ENCODE peak calls at places on chromosomes 4 and X, in ten cellular contexts. X is psoas muscle; R is AG04450; P is heart right ventricle; W is mucosa of descending colon; H is glutamatergic neuron; N is GM13977; S is dorsolateral prefrontal cortex; B is tibial artery; V is activated CD8-positive, alpha-beta T cell treated with anti-CD3 and anti-CD28 coated beads for 36 hours. T is an unnamed sample.

GRCh38 chr4:7725951-7726350 is 213.7 kb downstream of the AFAP1 start:
- DNase-seq in R (no peak), S (peak), N (no peak), X (no peak), P (peak), B (no peak), H (no peak), V (no peak), W (no peak), T (no peak)

GRCh38 chr4:76723373-76723772 is 174.6 kb downstream of the SOWAHB start:
- DNase-seq in X (no peak), N (no peak), B (no peak), W (no peak), R (no peak), P (no peak), S (no peak), H (no peak), V (no peak), T (no peak)

GRCh38 chr4:76301068-76301774 is 5.3 kb upstream of the STBD1 start:
- DNase-seq in P (no peak), N (peak), S (no peak), B (no peak), H (no peak), V (peak), R (peak), X (peak), W (no peak), T (peak)

GRCh38 chr4:185817403-185817818 is 5.4 kb upstream of the SORBS2 start:
- DNase-seq in R (no peak), N (no peak), P (peak), X (no peak), B (no peak), S (no peak), V (no peak), W (no peak), H (no peak), T (no peak)

GRCh38 chrX:26952213-26952612 is 510.9 kb downstream of the PPP4R3C start:
- DNase-seq in X (no peak), P (no peak), B (no peak), H (no peak), S (no peak), W (no peak), R (no peak), V (no peak), N (no peak), T (no peak)

GRCh38 chrX:133068461-133068860 is 28.4 kb downstream of the USP26 start:
- DNase-seq in N (no peak), W (no peak), S (no peak), P (no peak), B (no peak), X (no peak), V (no peak), R (no peak), H (no peak), T (no peak)

GRCh38 chr4:66640216-66640615 is 905.1 kb downstream of the CENPC start:
- DNase-seq in P (no peak), R (no peak), V (no peak), B (no peak), S (no peak), X (no peak), N (no peak), W (no peak), H (no peak), T (no peak)

GRCh38 chr4:94615431-94615830 is 142.3 kb upstream of the BMPR1B start:
- DNase-seq in N (no peak), H (no peak), P (no peak), X (no peak), W (no peak), S (no peak), V (no peak), B (no peak), R (no peak), T (no peak)

GRCh38 chrX:94937491-94937890 is 1263.5 kb downstream of the FAM133A start:
- DNase-seq in P (no peak), X (no peak), S (no peak), H (no peak), V (no peak), B (no peak), W (no peak), R (no peak), N (no peak), T (no peak)

GRCh38 chr4:80295331-80295730 is 28.9 kb downstream of the FGF5 start:
- DNase-seq in W (no peak), X (no peak), R (no peak), V (no peak), H (no peak), B (no peak), N (no peak), S (no peak), P (no peak), T (no peak)

GRCh38 chrX:123993326-123993725 is 31.8 kb downstream of the STAG2 start:
- DNase-seq in S (no peak), X (no peak), H (no peak), N (no peak), R (peak), W (no peak), V (no peak), B (no peak), P (no peak), T (no peak)

GRCh38 chr4:25060179-25060578 is 29.4 kb upstream of the LGI2 start:
- DNase-seq in R (no peak), P (no peak), N (no peak), V (no peak), X (no peak), B (no peak), W (no peak), S (no peak), H (no peak), T (no peak)

GRCh38 chr4:336099-336892 is 1.3 kb upstream of the ZNF141 start:
- DNase-seq in R (no peak), V (peak), B (peak), P (peak), N (peak), S (no peak), W (peak), H (peak), X (peak), T (peak)

GRCh38 chr4:52861879-52862604 is at the start of gene RASL11B:
- DNase-seq in H (peak), B (peak), P (peak), X (peak), W (peak), V (peak), R (no peak), S (peak), N (peak), T (peak)

GRCh38 chrX:149950681-149951080 is 12.4 kb upstream of the EOLA2 start:
- DNase-seq in B (no peak), W (no peak), P (no peak), R (peak), V (peak), N (peak), S (no peak), H (no peak), X (no peak), T (peak)
- TF ChIP-seq CTCF in B (peak), W (no peak), P (peak), R (peak), V (peak), N (peak), S (peak), H (peak), X (peak), T (peak)

DNA sequence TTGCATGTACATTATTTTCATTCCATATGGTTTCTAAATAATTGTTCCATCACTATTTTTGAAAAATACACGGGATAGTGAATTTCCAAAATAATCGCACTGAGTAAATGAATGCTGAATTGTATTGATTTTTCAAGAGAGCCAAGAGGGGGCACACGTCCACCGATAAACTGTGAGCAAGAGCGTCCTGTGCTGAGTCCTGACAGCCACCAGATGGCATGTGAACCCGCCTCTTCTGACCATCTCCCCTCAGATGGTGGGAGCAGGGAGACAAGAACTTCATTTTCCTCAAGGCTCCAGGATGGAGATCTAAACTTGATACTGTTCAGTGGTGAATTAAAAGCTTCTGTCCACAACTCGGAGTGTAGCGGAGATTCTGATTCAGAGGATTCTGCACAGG is 30.6 kb upstream of the IL9R start:
- DNase-seq in X (no peak), W (no peak), H (peak), P (no peak), R (no peak), V (peak), S (no peak), B (no peak), N (peak), T (peak)
- TF ChIP-seq CTCF in X (no peak), W (no peak), H (no peak), P (peak), R (peak), V (peak), S (peak), B (no peak), N (peak), T (peak)

DNA sequence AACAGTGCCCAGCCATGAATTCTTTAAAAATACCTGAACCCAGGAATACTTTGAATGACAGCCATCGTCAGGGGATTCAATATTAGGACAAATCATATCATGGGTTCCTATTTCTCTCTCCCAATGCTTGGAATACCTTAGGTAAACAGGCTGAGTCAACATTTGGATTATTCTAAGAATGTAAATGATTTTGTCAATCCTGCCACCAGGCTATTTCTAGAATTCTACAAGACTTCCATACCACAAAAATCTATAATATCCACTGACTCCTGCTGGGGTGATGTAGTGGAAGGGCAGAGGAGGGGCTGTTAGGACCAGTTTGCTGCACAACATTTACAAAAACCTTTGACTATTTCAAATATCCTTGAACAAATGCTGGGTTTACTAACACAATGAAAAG is 65.2 kb downstream of the IGFBP7 start:
- DNase-seq in X (no peak), S (no peak), H (no peak), R (no peak), B (no peak), N (no peak), V (no peak), P (no peak), W (no peak), T (no peak)
- TF ChIP-seq CTCF in X (no peak), S (no peak), H (no peak), R (peak), B (no peak), N (no peak), V (no peak), P (no peak), W (no peak), T (no peak)

DNA sequence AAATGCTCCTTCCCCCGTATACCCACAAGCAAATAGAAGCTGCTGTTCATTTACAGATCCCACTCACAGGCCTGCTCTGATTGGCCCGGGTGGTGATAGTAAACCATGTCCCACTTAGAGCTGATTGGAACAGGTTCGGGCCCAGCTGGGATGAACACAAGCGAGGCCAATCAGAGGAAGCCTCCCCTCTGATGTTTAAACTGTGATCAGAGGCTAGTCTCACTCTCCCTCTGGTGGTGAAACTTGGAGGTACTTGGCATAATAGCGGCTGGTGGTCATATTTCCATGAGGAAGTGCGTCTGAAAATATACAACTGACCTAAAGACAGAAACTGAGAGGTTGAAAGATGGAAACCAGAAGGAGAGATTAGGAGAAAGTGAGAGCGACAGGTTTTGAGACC is 51.5 kb upstream of the TRPC3 start:
- DNase-seq in B (no peak), S (no peak), P (no peak), H (peak), R (no peak), V (peak), W (no peak), N (peak), X (peak), T (peak)
- TF ChIP-seq CTCF in B (no peak), S (no peak), P (peak), H (peak), R (peak), V (peak), W (peak), N (peak), X (no peak), T (no peak)

DNA sequence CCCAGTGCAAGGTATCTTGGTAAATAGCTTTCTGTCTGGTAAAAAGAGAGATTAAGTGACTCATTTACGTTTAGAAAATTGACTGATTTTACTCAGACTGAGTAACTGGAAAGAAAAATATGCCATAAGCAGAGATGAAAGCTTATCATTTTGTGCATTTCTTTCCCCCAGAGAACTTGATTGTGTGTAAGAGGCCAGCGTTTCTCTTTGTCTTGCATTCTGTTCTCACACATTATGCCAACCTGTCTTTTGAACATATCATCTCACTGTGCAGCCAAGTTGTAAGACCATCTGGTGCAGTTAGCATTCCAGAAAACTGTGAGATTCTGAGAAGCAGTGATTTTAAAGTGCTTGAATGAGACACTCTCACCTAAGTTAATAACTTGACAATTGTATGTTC is 651.3 kb downstream of the TECRL start:
- DNase-seq in V (no peak), X (no peak), H (no peak), S (no peak), P (no peak), R (no peak), W (no peak), N (no peak), B (no peak), T (no peak)
- TF ChIP-seq CTCF in V (no peak), X (no peak), H (no peak), S (no peak), P (no peak), R (no peak), W (no peak), N (no peak), B (no peak), T (no peak)

GRCh38 chr4:44578954-44579353 is 72.5 kb downstream of the YIPF7 start:
- DNase-seq in S (no peak), R (no peak), V (no peak), H (no peak), W (no peak), B (no peak), P (no peak), X (no peak), N (no peak), T (no peak)

GRCh38 chr4:44580231-44580630 is 71.2 kb downstream of the YIPF7 start:
- DNase-seq in S (no peak), X (no peak), H (no peak), P (no peak), V (no peak), N (no peak), W (no peak), R (no peak), B (no peak), T (no peak)

DNA sequence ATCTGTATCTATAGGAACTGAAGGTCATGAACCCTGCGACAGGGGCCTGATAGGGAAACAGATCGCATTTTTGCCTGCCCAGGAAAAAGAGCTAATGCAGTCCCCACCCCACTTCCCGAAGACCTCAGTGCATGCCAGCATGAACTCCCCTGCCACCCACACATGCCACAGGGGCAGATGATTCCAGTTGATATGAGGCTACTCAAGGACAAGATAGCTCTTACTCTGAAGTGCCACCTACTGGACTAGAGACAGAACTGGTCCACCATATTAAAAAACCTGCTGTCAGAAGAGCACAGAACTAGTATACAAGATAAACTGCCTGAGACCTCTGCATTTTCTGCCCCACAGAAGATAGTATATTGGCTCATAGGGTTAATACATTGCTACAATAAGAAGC is 68.0 kb downstream of the YIPF7 start:
- DNase-seq in R (no peak), B (no peak), S (no peak), W (no peak), P (no peak), V (no peak), X (no peak), H (no peak), N (peak), T (peak)
- TF ChIP-seq CTCF in R (no peak), B (no peak), S (no peak), W (no peak), P (no peak), V (no peak), X (no peak), H (peak), N (peak), T (peak)

DNA sequence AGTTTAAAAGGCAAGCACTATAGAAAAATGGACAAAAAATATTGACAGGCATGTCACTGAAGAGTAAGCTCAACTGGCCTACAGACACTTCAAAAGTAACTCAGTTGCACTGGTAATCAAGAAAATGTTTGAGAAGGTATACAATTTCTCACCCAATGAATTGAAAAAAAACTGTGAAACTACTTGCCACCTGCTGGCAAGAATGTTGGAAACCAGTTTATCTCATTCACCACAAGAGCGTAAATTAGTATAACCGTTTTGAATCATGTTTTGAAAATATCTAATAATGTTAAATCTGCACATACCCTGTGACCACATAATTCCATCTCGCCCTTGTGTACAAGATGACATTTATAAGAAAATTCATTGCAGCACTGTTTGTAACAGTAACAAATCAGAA is 31.7 kb downstream of the TXK start:
- DNase-seq in N (no peak), R (no peak), W (no peak), P (no peak), X (no peak), S (no peak), V (no peak), B (no peak), H (no peak), T (no peak)
- TF ChIP-seq CTCF in N (no peak), R (no peak), W (no peak), P (no peak), X (no peak), S (no peak), V (no peak), B (no peak), H (peak), T (no peak)

T was measured in GM13976.